ENCODE peak calls at places on chromosome 16, in eight cellular contexts. P is left colon; D is CD8-positive, alpha-beta memory T cell; G is memory B cell; T is T-cell; V is T-helper 17 cell; L is Calu3; Z is globus pallidus. C is an unnamed sample.

GRCh38 chr16:79369796-79370195 is 230.7 kb downstream of the MAF start:
- DNase-seq in P (no peak), D (no peak), G (no peak), T (no peak), V (no peak), L (no peak), Z (no peak), C (no peak)

GRCh38 chr16:10519929-10520868 is 60.2 kb downstream of the EMP2 start:
- DNase-seq in P (no peak), D (no peak), G (no peak), T (no peak), V (no peak), L (peak), Z (no peak), C (no peak)

GRCh38 chr16:30721606-30722005 is 22.6 kb downstream of the SRCAP start:
- DNase-seq in P (no peak), D (no peak), G (no peak), T (no peak), V (no peak), L (no peak), Z (no peak), C (no peak)

GRCh38 chr16:75264999-75265910 is 13.8 kb upstream of the BCAR1 start:
- DNase-seq in P (no peak), D (no peak), G (no peak), T (no peak), V (no peak), L (peak), Z (no peak), C (no peak)

GRCh38 chr16:57798267-57798810 is 4.0 kb downstream of the KIFC3 start:
- DNase-seq in P (no peak), D (no peak), G (no peak), T (no peak), V (no peak), L (no peak), Z (no peak), C (no peak)

GRCh38 chr16:5607169-5607568 is 509.6 kb upstream of the EEF2KMT start:
- DNase-seq in P (no peak), D (no peak), G (no peak), T (no peak), V (no peak), L (no peak), Z (no peak), C (no peak)

GRCh38 chr16:70430667-70431536 is 8.0 kb downstream of the ST3GAL2 start:
- DNase-seq in P (no peak), D (peak), G (peak), T (peak), V (peak), L (no peak), Z (no peak), C (no peak)

GRCh38 chr16:84286568-84287220 is 8.0 kb upstream of the WFDC1 start:
- DNase-seq in P (peak), D (no peak), G (no peak), T (no peak), V (no peak), L (peak), Z (no peak), C (no peak)

GRCh38 chr16:20866161-20866772 is 33.9 kb downstream of the DCUN1D3 start:
- DNase-seq in P (peak), D (no peak), G (no peak), T (no peak), V (no peak), L (peak), Z (no peak), C (no peak)

GRCh38 chr16:78791926-78792325 is 692.5 kb downstream of the WWOX start:
- DNase-seq in P (no peak), D (no peak), G (no peak), T (no peak), V (no peak), L (no peak), Z (no peak), C (no peak)

GRCh38 chr16:87216824-87217205 is 100.4 kb downstream of the C16orf95 start:
- DNase-seq in P (no peak), D (no peak), G (no peak), T (no peak), V (no peak), L (no peak), Z (no peak), C (no peak)

GRCh38 chr16:50610331-50611262 is 62.4 kb downstream of the NKD1 start:
- DNase-seq in P (no peak), D (no peak), G (no peak), T (no peak), V (no peak), L (no peak), Z (peak), C (no peak)

GRCh38 chr16:86664518-86665318 is 86.4 kb downstream of the FOXL1 start:
- DNase-seq in P (peak), D (no peak), G (no peak), T (no peak), V (no peak), L (peak), Z (no peak), C (no peak)

GRCh38 chr16:85275533-85276249 is 163.4 kb upstream of the CIBAR2 start:
- DNase-seq in P (peak), D (peak), G (peak), T (peak), V (peak), L (peak), Z (peak), C (peak)

GRCh38 chr16:59993101-59993500 is 1259.0 kb upstream of the GOT2 start:
- DNase-seq in P (no peak), D (no peak), G (no peak), T (no peak), V (no peak), L (peak), Z (no peak), C (no peak)

GRCh38 chr16:83393196-83393981 is 414.4 kb upstream of the HSBP1 start:
- DNase-seq in P (no peak), D (no peak), G (no peak), T (no peak), V (no peak), L (no peak), Z (no peak), C (no peak)

GRCh38 chr16:79006762-79007161 is 593.8 kb downstream of the MAF start:
- DNase-seq in P (no peak), D (no peak), G (no peak), T (no peak), V (no peak), L (no peak), Z (no peak), C (no peak)

GRCh38 chr16:85838381-85838780 is 38.9 kb downstream of the COX4I1 start:
- DNase-seq in P (no peak), D (no peak), G (no peak), T (no peak), V (no peak), L (no peak), Z (peak), C (no peak)

GRCh38 chr16:15616068-15616467 is 26.9 kb downstream of the MARF1 start:
- DNase-seq in P (no peak), D (no peak), G (no peak), T (no peak), V (no peak), L (no peak), Z (no peak), C (no peak)

GRCh38 chr16:11497329-11497805 is 89.4 kb downstream of the LITAF start:
- DNase-seq in P (peak), D (no peak), G (no peak), T (peak), V (no peak), L (peak), Z (peak), C (peak)

GRCh38 chr16:3651461-3652372 is 2.8 kb upstream of the DNASE1 start:
- DNase-seq in P (no peak), D (no peak), G (no peak), T (no peak), V (no peak), L (no peak), Z (no peak), C (no peak)

GRCh38 chr16:2039286-2040030 is 8.2 kb downstream of the NTHL1 start:
- DNase-seq in P (peak), D (no peak), G (no peak), T (no peak), V (no peak), L (no peak), Z (no peak), C (no peak)

GRCh38 chr16:12901597-12902436 is at the start of gene SHISA9:
- DNase-seq in P (no peak), D (no peak), G (no peak), T (no peak), V (no peak), L (no peak), Z (no peak), C (no peak)

GRCh38 chr16:69150146-69150865 is 17.9 kb downstream of the UTP4 start:
- DNase-seq in P (no peak), D (peak), G (peak), T (peak), V (no peak), L (peak), Z (peak), C (peak)

GRCh38 chr16:89330177-89330856 is 112.8 kb downstream of the ZNF778 start:
- DNase-seq in P (no peak), D (peak), G (no peak), T (peak), V (peak), L (peak), Z (no peak), C (no peak)

GRCh38 chr16:82755570-82756282 is 129.0 kb downstream of the CDH13 start:
- DNase-seq in P (no peak), D (no peak), G (no peak), T (no peak), V (no peak), L (no peak), Z (no peak), C (no peak)

GRCh38 chr16:69917739-69918138 is 33.4 kb upstream of the CLEC18A start:
- DNase-seq in P (no peak), D (no peak), G (no peak), T (no peak), V (no peak), L (no peak), Z (no peak), C (no peak)

GRCh38 chr16:71350821-71351557 is 7.5 kb upstream of the CALB2 start:
- DNase-seq in P (no peak), D (no peak), G (no peak), T (no peak), V (no peak), L (no peak), Z (no peak), C (no peak)

GRCh38 chr16:85027968-85028637 is 508 bp downstream of the KIAA0513 start:
- DNase-seq in P (peak), D (no peak), G (no peak), T (peak), V (no peak), L (peak), Z (no peak), C (no peak)

GRCh38 chr16:56428087-56428486 is 2.7 kb upstream of the AMFR start:
- DNase-seq in P (no peak), D (no peak), G (no peak), T (no peak), V (no peak), L (no peak), Z (no peak), C (no peak)

GRCh38 chr16:6913535-6913934 is 419.1 kb upstream of the RBFOX1 start:
- DNase-seq in P (no peak), D (no peak), G (no peak), T (no peak), V (no peak), L (no peak), Z (peak), C (no peak)

GRCh38 chr16:3637371-3637923 is 17.0 kb upstream of the DNASE1 start:
- DNase-seq in P (no peak), D (peak), G (no peak), T (peak), V (no peak), L (no peak), Z (no peak), C (no peak)

GRCh38 chr16:4306439-4307214 is 9.2 kb upstream of the GLIS2 start:
- DNase-seq in P (no peak), D (peak), G (no peak), T (peak), V (peak), L (no peak), Z (no peak), C (peak)

GRCh38 chr16:49786926-49787557 is 68.9 kb downstream of the ZNF423 start:
- DNase-seq in P (no peak), D (no peak), G (no peak), T (no peak), V (no peak), L (no peak), Z (no peak), C (no peak)

GRCh38 chr16:56423584-56424403 is 1.6 kb downstream of the AMFR start:
- DNase-seq in P (no peak), D (peak), G (no peak), T (no peak), V (no peak), L (no peak), Z (peak), C (no peak)

GRCh38 chr16:11543676-11544393 is 42.9 kb downstream of the LITAF start:
- DNase-seq in P (no peak), D (no peak), G (no peak), T (no peak), V (no peak), L (no peak), Z (no peak), C (no peak)

GRCh38 chr16:15811778-15812750 is 44.8 kb downstream of the MYH11 start:
- DNase-seq in P (peak), D (no peak), G (no peak), T (no peak), V (no peak), L (peak), Z (no peak), C (no peak)

GRCh38 chr16:46607529-46607928 is 13.7 kb downstream of the SHCBP1 start:
- DNase-seq in P (no peak), D (no peak), G (no peak), T (no peak), V (no peak), L (no peak), Z (peak), C (no peak)

C was measured in frontal cortex.